ENCODE peak calls at places on chromosomes 5 and 9, in nine cellular contexts. W, Y, L, N, T, Q, J, K and C are unnamed samples.
A peak's percentile ranks its signal among the peaks of the same experiment; 100 is the strongest.

GRCh38 chr5:58072202-58072791 is 387.6 kb downstream of the PLK2 start:
- ATAC-seq in W (no peak), Y (no peak), L (no peak), N (no peak), T (no peak), Q (no peak), J (no peak), K (no peak), C (no peak)

GRCh38 chr9:84170521-84171141 is 169.9 kb downstream of the SLC28A3 start:
- ATAC-seq in W (peak; percentile 93), Y (peak; percentile 95), L (peak; percentile 84), N (peak; percentile 55), T (peak; percentile 58), Q (peak; percentile 98), J (no peak), K (peak; percentile 95), C (peak; percentile 97)

GRCh38 chr9:93451762-93452709 is 551 bp downstream of the FAM120A start:
- ATAC-seq in W (peak; percentile 51), Y (peak; percentile 35), L (peak; percentile 36), N (peak; percentile 35), T (peak; percentile 61), Q (peak; percentile 25), J (peak; percentile 21), K (peak; percentile 28), C (peak; percentile 28)

GRCh38 chr9:110536802-110537201 is 42.7 kb downstream of the SVEP1 start:
- ATAC-seq in W (no peak), Y (no peak), L (peak; percentile 72), N (no peak), T (no peak), Q (no peak), J (no peak), K (no peak), C (peak; percentile 60)

GRCh38 chr9:125153712-125154367 is 10.5 kb upstream of the SCAI start:
- ATAC-seq in W (no peak), Y (no peak), L (no peak), N (no peak), T (no peak), Q (no peak), J (no peak), K (no peak), C (no peak)

GRCh38 chr9:36316629-36317317 is 58.5 kb upstream of the GNE start:
- ATAC-seq in W (peak; percentile 69), Y (no peak), L (no peak), N (no peak), T (no peak), Q (peak; percentile 50), J (no peak), K (peak; percentile 25), C (peak; percentile 19)

GRCh38 chr5:143985832-143986485 is 174.0 kb downstream of the HMHB1 start:
- ATAC-seq in W (no peak), Y (no peak), L (peak; percentile 82), N (no peak), T (peak; percentile 24), Q (no peak), J (no peak), K (no peak), C (no peak)

GRCh38 chr9:87267701-87268100 is 230.0 kb upstream of the DAPK1 start:
- ATAC-seq in W (no peak), Y (no peak), L (peak; percentile 82), N (no peak), T (no peak), Q (peak; percentile 89), J (no peak), K (peak; percentile 31), C (peak; percentile 89)

GRCh38 chr9:34001308-34001707 is 47.4 kb downstream of the UBAP2 start:
- ATAC-seq in W (no peak), Y (no peak), L (no peak), N (no peak), T (no peak), Q (no peak), J (no peak), K (no peak), C (no peak)

GRCh38 chr9:69578026-69578425 is 94.1 kb downstream of the APBA1 start:
- ATAC-seq in W (no peak), Y (no peak), L (no peak), N (no peak), T (no peak), Q (peak; percentile 56), J (no peak), K (no peak), C (no peak)

GRCh38 chr5:140965905-140966292 is 377 bp upstream of the PCDHAC2 start:
- ATAC-seq in W (no peak), Y (peak; percentile 58), L (no peak), N (no peak), T (peak; percentile 43), Q (no peak), J (no peak), K (no peak), C (peak; percentile 3)

GRCh38 chr5:85628153-85628552 is 989.6 kb upstream of the COX7C start:
- ATAC-seq in W (no peak), Y (no peak), L (no peak), N (no peak), T (no peak), Q (no peak), J (peak; percentile 60), K (no peak), C (no peak)

GRCh38 chr5:124252751-124253146 is 493.7 kb downstream of the ZNF608 start:
- ATAC-seq in W (no peak), Y (no peak), L (no peak), N (no peak), T (no peak), Q (no peak), J (no peak), K (no peak), C (no peak)

GRCh38 chr5:179326176-179326997 is 18.9 kb downstream of the ADAMTS2 start:
- ATAC-seq in W (no peak), Y (peak; percentile 67), L (peak; percentile 89), N (no peak), T (no peak), Q (peak; percentile 69), J (no peak), K (peak; percentile 69), C (peak; percentile 92)

GRCh38 chr5:96070625-96071246 is 109.1 kb upstream of the ELL2 start:
- ATAC-seq in W (no peak), Y (no peak), L (no peak), N (peak; percentile 24), T (no peak), Q (peak; percentile 33), J (no peak), K (no peak), C (no peak)

GRCh38 chr5:141848771-141849370 is 29.3 kb downstream of the PCDH1 start:
- ATAC-seq in W (peak; percentile 24), Y (peak; percentile 70), L (peak; percentile 35), N (peak; percentile 32), T (peak; percentile 49), Q (peak; percentile 59), J (peak; percentile 21), K (peak; percentile 61), C (peak; percentile 44)

DNA sequence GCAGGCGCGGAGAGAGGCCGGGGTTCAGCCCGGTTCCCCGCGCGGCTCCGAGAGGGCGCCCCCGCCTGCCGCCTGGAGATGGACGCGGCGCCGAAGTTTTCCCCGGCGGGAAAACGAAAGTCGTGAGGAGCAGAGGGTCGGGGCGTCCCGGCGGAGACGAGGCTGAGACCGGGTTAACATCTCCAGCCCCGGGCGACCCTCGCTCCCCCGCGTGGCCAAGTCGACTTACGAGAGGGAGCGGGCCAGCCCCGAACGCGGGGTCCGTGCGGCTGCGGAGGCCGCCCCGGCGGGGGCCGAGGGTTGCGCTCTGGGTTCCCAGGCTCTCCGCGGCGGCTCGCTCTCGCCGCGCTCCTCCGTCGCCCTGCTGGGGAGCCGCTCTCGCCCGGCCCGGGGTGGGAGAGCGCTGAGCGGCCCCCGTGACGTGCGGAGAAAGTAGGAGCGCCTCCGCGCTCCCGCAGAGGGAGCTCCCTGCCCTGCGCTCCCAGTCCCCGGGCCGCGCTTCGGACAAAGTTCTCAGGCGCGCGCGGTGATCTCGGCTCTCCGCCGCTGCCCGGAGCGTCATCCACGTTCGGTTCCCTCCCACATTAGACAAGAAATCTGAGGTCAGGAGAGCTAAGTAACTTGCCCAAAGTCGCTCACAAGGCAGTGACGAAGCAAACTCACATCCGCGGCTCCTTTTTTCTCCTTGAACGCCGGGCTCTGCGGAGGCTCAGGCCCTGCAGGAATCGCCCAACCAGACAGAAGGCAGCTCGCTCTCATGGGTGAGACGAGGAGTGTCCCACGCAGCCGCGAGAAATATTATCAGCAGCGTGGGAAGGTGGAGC is 1.1 kb upstream of the GCNT4 start:
- ATAC-seq in W (peak; percentile 75), Y (peak; percentile 67), L (peak; percentile 74), N (peak; percentile 75), T (peak; percentile 71), Q (peak; percentile 77), J (peak; percentile 19), K (peak; percentile 68), C (peak; percentile 60)
- TF ChIP-seq POLR2A in W (no peak), Y (no peak), L (peak; percentile 67), N (no peak), T (no peak), Q (no peak), J (no peak), K (peak; percentile 59), C (peak; percentile 59)

GRCh38 chr9:122398371-122398924 is 27.6 kb downstream of the PTGS1 start:
- ATAC-seq in W (no peak), Y (no peak), L (no peak), N (no peak), T (no peak), Q (no peak), J (no peak), K (no peak), C (no peak)
- TF ChIP-seq CTCF in W (no peak), Y (no peak), L (no peak), N (no peak), T (no peak), Q (no peak), J (no peak), K (no peak), C (no peak)

GRCh38 chr5:126368239-126368812 is 54.9 kb upstream of the GRAMD2B start:
- ATAC-seq in W (no peak), Y (no peak), L (no peak), N (peak; percentile 1), T (no peak), Q (no peak), J (peak; percentile 72), K (no peak), C (no peak)
- TF ChIP-seq POLR2A in W (no peak), Y (no peak), L (no peak), N (no peak), T (no peak), Q (no peak), J (no peak), K (no peak), C (no peak)

GRCh38 chr9:4793412-4794005 is 765 bp downstream of the RCL1 start:
- ATAC-seq in W (no peak), Y (no peak), L (no peak), N (no peak), T (no peak), Q (no peak), J (no peak), K (no peak), C (no peak)

GRCh38 chr9:4788703-4789102 is 4.0 kb upstream of the RCL1 start:
- ATAC-seq in W (no peak), Y (no peak), L (no peak), N (no peak), T (no peak), Q (no peak), J (no peak), K (no peak), C (no peak)

GRCh38 chr9:4796530-4796929 is 3.8 kb downstream of the RCL1 start:
- ATAC-seq in W (no peak), Y (no peak), L (no peak), N (no peak), T (no peak), Q (no peak), J (no peak), K (no peak), C (no peak)

GRCh38 chr9:4792054-4792571 is 631 bp upstream of the RCL1 start:
- ATAC-seq in W (peak; percentile 57), Y (no peak), L (peak; percentile 58), N (peak; percentile 22), T (peak; percentile 83), Q (peak; percentile 40), J (peak; percentile 41), K (peak; percentile 3), C (peak; percentile 40)

GRCh38 chr9:4792572-4793411 is at the start of gene RCL1:
- ATAC-seq in W (peak; percentile 97), Y (peak; percentile 94), L (peak; percentile 99), N (peak; percentile 98), T (peak; percentile 95), Q (peak; percentile 100), J (peak; percentile 97), K (peak; percentile 98), C (peak; percentile 99)
- TF ChIP-seq CTCF in W (no peak), Y (no peak), L (no peak), N (no peak), T (no peak), Q (no peak), J (no peak), K (no peak), C (no peak)